ENCODE peak calls at places on chromosomes 5 and 9, in four cellular contexts. H is H1, P is HepG2, B is GM12878. Z is an unnamed sample.

GRCh38 chr5:14347522-14347921 is 204.4 kb downstream of the TRIO start:
- DNase-seq in H (no peak), P (no peak), B (no peak), Z (no peak)

GRCh38 chr5:142590451-142591240 is 95.2 kb downstream of the FGF1 start:
- DNase-seq in H (no peak), P (no peak), B (no peak), Z (no peak)

GRCh38 chr9:136599074-136599531 is 53.3 kb upstream of the NOTCH1 start:
- DNase-seq in H (no peak), P (no peak), B (no peak), Z (no peak)

GRCh38 chr9:96299823-96300222 is 2.2 kb downstream of the HSD17B3 start:
- DNase-seq in H (no peak), P (no peak), B (no peak), Z (no peak)

GRCh38 chr9:126528111-126528510 is 85.6 kb upstream of the LMX1B start:
- DNase-seq in H (no peak), P (peak), B (no peak), Z (no peak)

GRCh38 chr5:163649522-163649921 is 144.1 kb downstream of the MAT2B start:
- DNase-seq in H (no peak), P (peak), B (no peak), Z (no peak)

GRCh38 chr5:108655750-108656450 is 91.8 kb upstream of the FER start:
- DNase-seq in H (no peak), P (no peak), B (no peak), Z (no peak)

GRCh38 chr5:191036-191948 is at the start of gene LRRC14B:
- DNase-seq in H (no peak), P (no peak), B (no peak), Z (no peak)

GRCh38 chr9:21155501-21155900 is 11.0 kb downstream of the IFNA21 start:
- DNase-seq in H (no peak), P (no peak), B (no peak), Z (no peak)

GRCh38 chr9:14627513-14627912 is 65.7 kb downstream of the ZDHHC21 start:
- DNase-seq in H (no peak), P (no peak), B (no peak), Z (no peak)

GRCh38 chr9:134570151-134570621 is 71.4 kb upstream of the COL5A1 start:
- DNase-seq in H (no peak), P (no peak), B (no peak), Z (no peak)

GRCh38 chr5:144457160-144457559 is 286.5 kb downstream of the KCTD16 start:
- DNase-seq in H (no peak), P (no peak), B (no peak), Z (no peak)

GRCh38 chr9:121765021-121765950 is 113.9 kb downstream of the DAB2IP start:
- DNase-seq in H (no peak), P (peak), B (no peak), Z (no peak)

GRCh38 chr9:133803028-133803585 is 65.0 kb upstream of the SARDH start:
- DNase-seq in H (no peak), P (no peak), B (no peak), Z (no peak)

GRCh38 chr5:34749431-34749872 is 89.5 kb upstream of the TTC23L start:
- DNase-seq in H (no peak), P (no peak), B (no peak), Z (no peak)

GRCh38 chr5:53246042-53246836 is 136.7 kb upstream of the MOCS2 start:
- DNase-seq in H (no peak), P (no peak), B (no peak), Z (peak)

GRCh38 chr5:956941-957729 is 51.5 kb upstream of the NKD2 start:
- DNase-seq in H (no peak), P (peak), B (no peak), Z (peak)

GRCh38 chr9:22052376-22052945 is 43.4 kb upstream of the CDKN2B start:
- DNase-seq in H (no peak), P (peak), B (no peak), Z (no peak)

GRCh38 chr5:35159370-35159742 is 70.9 kb downstream of the PRLR start:
- DNase-seq in H (peak), P (peak), B (no peak), Z (no peak)

GRCh38 chr5:16855475-16855874 is 80.6 kb downstream of the MYO10 start:
- DNase-seq in H (no peak), P (no peak), B (no peak), Z (no peak)

GRCh38 chr5:33794550-33795300 is 97.1 kb downstream of the ADAMTS12 start:
- DNase-seq in H (no peak), P (no peak), B (no peak), Z (no peak)

GRCh38 chr5:15463231-15463630 is 36.7 kb upstream of the FBXL7 start:
- DNase-seq in H (no peak), P (no peak), B (no peak), Z (no peak)

GRCh38 chr9:97891736-97892135 is 30.6 kb downstream of the TRMO start:
- DNase-seq in H (no peak), P (no peak), B (no peak), Z (no peak)

GRCh38 chr9:97900738-97901565 is 21.3 kb downstream of the TRMO start:
- DNase-seq in H (no peak), P (peak), B (no peak), Z (peak)

GRCh38 chr9:97889941-97890557 is 32.3 kb downstream of the TRMO start:
- DNase-seq in H (no peak), P (no peak), B (no peak), Z (peak)

GRCh38 chr9:97900103-97900737 is 22.1 kb downstream of the TRMO start:
- DNase-seq in H (no peak), P (no peak), B (no peak), Z (no peak)

DNA sequence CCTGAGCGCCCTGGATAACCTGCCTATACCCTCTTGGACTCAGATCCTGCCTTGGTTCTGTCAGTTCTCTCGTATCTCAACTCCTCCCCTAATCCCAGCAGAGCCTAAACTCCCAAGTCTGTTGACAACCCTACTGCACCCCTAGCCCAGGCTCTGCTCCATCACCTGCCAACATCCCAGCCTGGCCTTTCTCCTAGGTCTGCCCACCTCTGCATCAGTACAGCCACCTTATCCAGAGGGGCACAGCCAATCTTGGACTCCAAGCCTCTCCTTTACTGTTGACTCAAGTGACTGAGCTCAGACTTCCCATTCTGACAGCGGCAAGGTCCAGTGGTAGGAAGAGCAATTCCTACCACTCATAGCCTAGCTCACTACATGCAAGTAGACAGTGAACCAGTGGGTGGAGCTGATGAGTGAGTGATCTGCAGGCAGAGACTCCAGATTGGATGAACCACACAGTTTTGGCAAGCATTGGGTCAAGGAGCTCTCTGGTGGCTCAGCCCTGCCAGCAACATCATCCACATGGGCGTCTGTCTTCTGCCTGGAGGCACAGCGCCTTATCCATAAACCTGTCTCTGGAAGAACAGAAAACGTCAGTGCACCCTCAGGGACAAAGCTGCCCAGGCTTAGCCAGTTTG is 26.5 kb downstream of the TRMO start:
- DNase-seq in H (no peak), P (peak), B (no peak), Z (peak)
- TF ChIP-seq USF2 in H (no peak), P (no peak), B (no peak), Z (no peak)

GRCh38 chr5:59351076-59351794 is 542.3 kb downstream of the PDE4D start:
- DNase-seq in H (no peak), P (no peak), B (no peak), Z (no peak)
- TF ChIP-seq SRF in H (no peak), P (no peak), B (no peak), Z (no peak)

GRCh38 chr9:88672874-88673695 is 138.1 kb downstream of the NXNL2 start:
- DNase-seq in H (no peak), P (peak), B (no peak), Z (no peak)
- TF ChIP-seq USF2 in H (no peak), P (no peak), B (no peak), Z (no peak)

DNA sequence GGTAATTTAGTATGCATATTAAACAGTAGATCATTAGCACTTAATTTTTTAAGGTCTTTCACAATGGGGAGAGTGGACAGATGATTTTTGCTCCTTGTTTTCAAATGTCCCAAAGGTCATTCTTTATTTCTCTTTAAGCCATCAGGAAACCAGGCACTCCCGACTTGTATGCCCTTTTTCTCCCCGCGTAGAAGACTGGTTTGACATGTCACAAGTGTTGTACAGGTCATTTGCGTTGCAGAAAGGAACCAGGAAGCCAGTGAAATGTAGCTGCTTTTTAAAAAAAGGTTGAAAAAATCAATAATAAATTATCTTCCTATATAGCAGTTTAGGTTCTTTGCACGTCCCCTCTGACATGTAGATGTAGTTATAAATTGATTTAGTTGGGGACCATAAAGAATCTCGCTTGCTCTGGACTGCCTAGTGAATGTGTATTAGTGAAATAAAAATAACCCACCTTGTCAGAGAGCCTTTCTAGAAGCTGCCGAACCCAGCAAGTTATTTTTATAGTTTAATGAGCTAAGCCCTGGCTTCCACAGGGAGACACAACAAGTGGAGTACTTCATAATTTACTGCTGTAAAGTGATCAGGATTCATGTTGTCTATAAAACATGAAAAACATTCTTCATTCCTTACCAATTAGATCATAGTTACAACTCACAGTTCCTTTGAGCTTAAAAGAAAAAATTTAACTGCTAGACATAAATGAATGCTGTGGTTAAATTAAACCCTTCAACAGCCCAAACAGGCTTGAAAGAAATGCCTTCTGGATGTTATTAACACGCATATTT is 404.5 kb downstream of the CSNK1G3 start:
- DNase-seq in H (no peak), P (no peak), B (no peak), Z (no peak)
- TF ChIP-seq SRF in H (no peak), P (no peak), B (no peak), Z (no peak)

GRCh38 chr5:75049581-75050274 is 2.6 kb downstream of the GCNT4 start:
- DNase-seq in H (peak), P (peak), B (no peak), Z (peak)
- TF ChIP-seq USF2 in H (no peak), P (no peak), B (no peak), Z (no peak)

GRCh38 chr9:105054488-105054887 is 126.5 kb upstream of the ABCA1 start:
- DNase-seq in H (no peak), P (peak), B (no peak), Z (no peak)
- TF ChIP-seq SRF in H (no peak), P (no peak), B (no peak), Z (no peak)

GRCh38 chr9:36093384-36093783 is 43.1 kb upstream of the GLIPR2 start:
- DNase-seq in H (no peak), P (no peak), B (no peak), Z (no peak)

GRCh38 chr9:36088020-36088419 is 48.5 kb upstream of the GLIPR2 start:
- DNase-seq in H (no peak), P (no peak), B (no peak), Z (no peak)

GRCh38 chr9:36092014-36092413 is 44.5 kb upstream of the GLIPR2 start:
- DNase-seq in H (no peak), P (no peak), B (no peak), Z (no peak)

GRCh38 chr9:36091028-36091953 is 45.2 kb upstream of the GLIPR2 start:
- DNase-seq in H (no peak), P (peak), B (no peak), Z (no peak)

GRCh38 chr9:36092509-36093215 is 43.9 kb upstream of the GLIPR2 start:
- DNase-seq in H (no peak), P (no peak), B (peak), Z (no peak)
- TF ChIP-seq USF2 in H (no peak), P (no peak), B (no peak), Z (no peak)

GRCh38 chr9:35349287-35349990 is 140.5 kb upstream of the RUSC2 start:
- DNase-seq in H (no peak), P (no peak), B (no peak), Z (no peak)
- TF ChIP-seq SRF in H (no peak), P (no peak), B (no peak), Z (no peak)